ENCODE peak calls at places on chromosomes 13 and 19, in ten cellular contexts. P is psoas muscle, Z is Caco-2, D is SK-N-SH, V is tibial nerve, R is pancreas, K is HCT116, Y is left ventricle myocardium inferior, I is kidney, J is IMR-90. O is an unnamed sample. For H3K9me3, the result is how much of the 10 kb centered on the place peaks cover.

GRCh38 chr13:104832265-104832664 is 1703.2 kb downstream of the EFNB2 start:
- DNase-seq in P (no peak), Z (no peak), D (no peak), V (no peak), R (no peak), K (no peak), Y (no peak), I (no peak), J (no peak), O (no peak)

GRCh38 chr19:9586764-9587163 is 2.5 kb upstream of the ZNF121 start:
- DNase-seq in P (no peak), Z (peak), D (peak), V (peak), R (peak), K (peak), Y (peak), I (no peak), J (peak), O (peak)

GRCh38 chr13:75495938-75496337 is 14.0 kb upstream of the TBC1D4 start:
- DNase-seq in P (no peak), Z (no peak), D (no peak), V (no peak), R (no peak), K (no peak), Y (no peak), I (no peak), J (peak), O (no peak)

GRCh38 chr19:48635263-48635965 is 1.8 kb downstream of the DBP start:
- DNase-seq in P (peak), Z (peak), D (peak), V (peak), R (peak), K (no peak), Y (peak), I (peak), J (no peak), O (peak)

GRCh38 chr13:79401259-79402071 is 4.6 kb downstream of the RBM26 start:
- DNase-seq in P (no peak), Z (no peak), D (no peak), V (no peak), R (no peak), K (no peak), Y (no peak), I (no peak), J (no peak), O (no peak)

GRCh38 chr13:90445179-90445578 is 902.3 kb upstream of the MIR17HG start:
- DNase-seq in P (no peak), Z (peak), D (no peak), V (no peak), R (no peak), K (peak), Y (no peak), I (no peak), J (peak), O (peak)

GRCh38 chr13:27857271-27857670 is 62.5 kb upstream of the PDX1 start:
- DNase-seq in P (no peak), Z (no peak), D (no peak), V (no peak), R (no peak), K (no peak), Y (no peak), I (no peak), J (no peak), O (no peak)

GRCh38 chr13:26651234-26651633 is 93.8 kb downstream of the WASF3 start:
- DNase-seq in P (no peak), Z (no peak), D (no peak), V (no peak), R (no peak), K (no peak), Y (no peak), I (no peak), J (no peak), O (no peak)

GRCh38 chr19:16040642-16041041 is 35.7 kb upstream of the TPM4 start:
- DNase-seq in P (no peak), Z (no peak), D (no peak), V (no peak), R (no peak), K (no peak), Y (no peak), I (no peak), J (peak), O (no peak)

GRCh38 chr13:27133889-27134288 is 37.7 kb downstream of the USP12 start:
- DNase-seq in P (no peak), Z (no peak), D (no peak), V (no peak), R (no peak), K (no peak), Y (no peak), I (no peak), J (no peak), O (no peak)

GRCh38 chr19:16202320-16203255 is 4.9 kb downstream of the AP1M1 start:
- DNase-seq in P (no peak), Z (no peak), D (peak), V (no peak), R (no peak), K (no peak), Y (no peak), I (no peak), J (no peak), O (no peak)

GRCh38 chr19:18450934-18451836 is 13.3 kb upstream of the ISYNA1 start:
- DNase-seq in P (peak), Z (peak), D (peak), V (peak), R (peak), K (no peak), Y (peak), I (peak), J (peak), O (peak)

GRCh38 chr19:54203151-54203611 is 2.5 kb downstream of the RPS9 start:
- DNase-seq in P (no peak), Z (no peak), D (no peak), V (no peak), R (peak), K (no peak), Y (no peak), I (peak), J (peak), O (peak)

DNA sequence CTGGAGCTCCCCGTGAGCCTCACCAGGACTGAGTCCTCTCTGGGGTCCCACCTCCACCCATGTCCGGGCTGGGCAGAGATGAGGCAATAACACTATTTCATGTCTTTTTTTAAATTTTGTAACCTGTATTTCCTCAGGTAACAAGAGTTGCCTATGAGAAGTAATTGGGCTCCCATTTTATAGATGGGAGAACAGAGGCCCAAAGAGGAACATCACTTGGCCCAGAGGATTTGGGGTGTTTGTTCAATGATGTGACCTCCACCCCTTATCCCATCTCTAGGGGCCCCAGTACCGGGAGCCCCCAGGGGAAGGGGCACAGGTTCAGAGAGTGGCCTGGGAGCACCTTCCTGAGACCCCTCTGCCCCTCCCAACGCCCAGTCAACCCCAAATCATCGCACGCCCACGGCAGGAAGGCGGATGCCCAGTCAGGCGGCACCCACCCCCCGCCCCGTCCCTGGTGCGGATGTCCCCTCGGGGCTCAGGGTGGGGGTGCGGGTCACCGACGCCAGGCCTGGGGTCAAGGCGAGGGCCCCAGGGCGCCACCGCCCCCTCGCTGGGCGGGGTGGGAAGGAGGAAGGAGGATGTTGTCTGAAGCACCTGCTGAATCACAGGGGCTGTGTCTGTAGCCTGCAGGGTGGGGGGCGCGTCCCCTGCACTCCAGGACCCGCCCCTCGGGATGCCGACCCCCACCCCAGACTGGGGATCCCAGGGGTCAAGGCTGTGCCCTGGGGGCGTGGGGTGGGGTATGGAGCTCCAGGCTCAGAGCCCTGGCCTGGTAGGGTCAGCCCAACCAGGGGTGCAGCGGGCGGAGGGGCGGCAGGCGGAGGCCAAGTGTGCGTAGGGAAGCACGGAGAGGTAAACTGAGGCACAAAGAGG is 9.0 kb upstream of the CIRBP start:
- DNase-seq in P (no peak), Z (peak), D (no peak), V (no peak), R (peak), K (no peak), Y (no peak), I (no peak), J (no peak), O (peak)
- H3K4me3 ChIP-seq in P (peak), Z (peak), D (peak), V (peak), R (no peak), K (peak), Y (peak), I (no peak), J (no peak), O (no peak)

DNA sequence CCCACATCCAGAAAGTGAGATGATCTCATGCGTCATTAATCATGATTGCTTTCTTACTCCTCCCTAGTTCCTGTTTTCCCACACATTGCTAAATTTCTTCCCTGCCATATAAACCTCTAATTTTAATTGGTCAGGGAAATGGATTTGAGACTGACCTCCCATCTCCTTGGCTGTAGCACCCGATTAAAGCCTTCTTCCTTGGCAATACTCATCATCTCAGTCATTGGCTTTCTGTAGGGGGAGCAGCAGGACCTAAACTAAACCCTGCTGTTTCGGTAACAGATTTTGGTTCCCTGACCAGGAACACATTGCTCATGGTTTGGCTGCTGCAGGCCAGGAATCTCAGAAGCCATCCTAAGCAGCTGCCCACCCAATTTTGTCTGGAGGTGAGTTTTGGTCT is 61.7 kb downstream of the SPRYD7 start:
- DNase-seq in P (no peak), Z (no peak), D (no peak), V (no peak), R (no peak), K (no peak), Y (no peak), I (no peak), J (no peak), O (no peak)
- H3K9me3 ChIP-seq in P (under half), Z (half or more), D (under half), V (under half), R (under half), K (under half), Y (under half), I (under half), J (under half), O (under half)

GRCh38 chr13:51588406-51588949 is 4.2 kb downstream of the WDFY2 start:
- DNase-seq in P (no peak), Z (no peak), D (no peak), V (no peak), R (no peak), K (no peak), Y (no peak), I (no peak), J (no peak), O (no peak)
- H3K4me3 ChIP-seq in P (no peak), Z (no peak), D (no peak), V (no peak), R (no peak), K (no peak), Y (no peak), I (no peak), J (no peak), O (no peak)

DNA sequence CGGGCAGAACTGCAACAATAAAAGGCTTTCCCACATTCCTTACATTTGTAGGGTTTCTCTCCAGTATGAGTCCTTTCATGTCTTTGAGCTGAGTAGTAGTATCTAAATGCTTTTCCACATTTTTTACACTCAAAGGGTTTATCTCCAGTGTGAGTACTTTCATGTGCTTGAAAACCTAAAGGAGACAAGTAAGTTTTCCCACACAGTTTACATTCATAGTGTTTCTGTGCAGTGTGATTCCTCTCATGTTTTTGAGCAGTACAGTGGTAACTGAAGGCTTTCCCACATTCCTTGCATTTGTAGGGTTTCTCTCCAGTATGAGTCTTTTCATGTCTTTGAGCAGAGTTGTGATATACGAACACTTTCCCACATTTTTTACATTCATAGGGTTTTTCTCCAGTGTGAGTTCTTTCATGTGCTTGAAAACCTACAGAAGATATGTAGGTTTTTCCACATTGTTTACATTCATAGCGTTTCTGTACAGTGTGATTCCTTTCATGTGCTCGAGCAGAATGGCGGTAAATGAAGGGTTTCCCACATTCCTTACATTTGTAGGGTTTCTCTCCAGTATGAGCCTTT is 47.0 kb downstream of the ZNF44 start:
- DNase-seq in P (no peak), Z (no peak), D (no peak), V (no peak), R (no peak), K (no peak), Y (no peak), I (no peak), J (no peak), O (no peak)
- H3K9me3 ChIP-seq in P (half or more), Z (under half), D (under half), V (half or more), R (under half), K (under half), Y (half or more), I (under half), J (under half), O (half or more)

GRCh38 chr13:30802501-30802900 is 67.2 kb downstream of the ALOX5AP start:
- DNase-seq in P (no peak), Z (no peak), D (no peak), V (no peak), R (no peak), K (no peak), Y (no peak), I (no peak), J (no peak), O (no peak)
- H3K4me3 ChIP-seq in P (peak), Z (no peak), D (no peak), V (no peak), R (no peak), K (no peak), Y (peak), I (no peak), J (no peak), O (no peak)

DNA sequence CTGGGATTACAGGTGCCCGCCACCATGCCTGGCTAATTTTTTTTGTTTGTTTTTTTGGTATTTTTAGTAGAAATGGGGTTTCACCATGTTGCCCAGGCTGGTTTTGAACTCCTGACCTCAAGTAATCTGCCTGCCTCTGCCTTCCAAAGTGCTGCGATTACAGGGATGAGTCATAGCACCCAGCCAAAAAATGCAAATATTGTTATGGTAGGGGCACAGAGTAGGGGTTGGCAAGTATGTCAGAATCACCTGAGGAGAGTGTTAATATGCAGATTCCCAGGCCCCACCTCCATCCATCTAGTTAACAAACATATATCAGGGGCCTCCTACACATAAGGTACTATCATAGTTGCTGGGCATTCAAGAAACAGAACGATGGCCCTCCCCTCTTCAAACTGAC is 44.7 kb downstream of the VAV1 start:
- DNase-seq in P (no peak), Z (no peak), D (no peak), V (no peak), R (no peak), K (no peak), Y (no peak), I (no peak), J (no peak), O (no peak)
- H3K9me3 ChIP-seq in P (under half), Z (under half), D (under half), V (under half), R (under half), K (under half), Y (under half), I (under half), J (under half), O (under half)

DNA sequence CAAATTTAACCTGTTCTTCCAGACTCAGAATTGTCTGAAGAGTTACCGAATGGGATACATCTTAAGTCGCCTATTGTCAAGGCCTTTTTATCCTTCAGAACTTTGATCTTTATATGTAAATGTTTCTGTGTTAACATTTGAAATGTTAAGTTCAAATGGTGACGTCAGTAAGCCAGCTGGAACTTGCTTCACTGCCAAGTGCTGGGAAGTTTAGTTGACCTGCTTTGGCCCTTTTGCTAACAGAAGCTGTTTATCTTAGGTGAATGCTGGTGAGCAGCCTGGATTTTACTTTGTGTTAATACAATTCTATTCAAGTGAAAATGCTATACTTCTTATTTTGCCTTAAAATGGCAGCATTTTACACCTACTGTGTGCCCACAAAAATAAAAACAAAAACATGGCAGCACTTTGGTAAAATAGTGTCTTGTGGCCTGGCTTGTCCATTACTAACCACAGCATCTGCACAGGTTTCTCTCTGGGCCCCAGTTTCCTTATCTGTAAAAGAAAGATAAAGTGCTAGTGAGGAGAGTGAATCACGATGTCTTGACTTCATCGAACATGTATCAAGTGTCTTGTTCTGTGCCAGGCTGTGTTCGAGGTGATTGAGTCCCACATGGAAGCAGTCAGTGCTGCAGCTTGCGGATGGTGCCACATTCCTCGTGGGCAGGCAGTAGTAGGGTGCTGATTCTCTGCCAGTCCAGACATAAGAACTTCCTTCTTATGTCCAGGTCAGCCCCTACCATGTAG is 2.2 kb downstream of the NAXD start:
- DNase-seq in P (no peak), Z (no peak), D (no peak), V (peak), R (peak), K (no peak), Y (no peak), I (no peak), J (peak), O (peak)
- H3K4me3 ChIP-seq in P (peak), Z (peak), D (no peak), V (no peak), R (no peak), K (no peak), Y (peak), I (peak), J (no peak), O (peak)

GRCh38 chr19:27920774-27921173 is 1292.2 kb downstream of the UQCRFS1 start:
- DNase-seq in P (no peak), Z (no peak), D (no peak), V (no peak), R (no peak), K (no peak), Y (no peak), I (no peak), J (no peak), O (no peak)

GRCh38 chr19:27925202-27925601 is 1287.7 kb downstream of the UQCRFS1 start:
- DNase-seq in P (no peak), Z (no peak), D (no peak), V (no peak), R (no peak), K (no peak), Y (no peak), I (no peak), J (no peak), O (no peak)

GRCh38 chr19:27918818-27919217 is 1294.1 kb downstream of the UQCRFS1 start:
- DNase-seq in P (no peak), Z (no peak), D (no peak), V (no peak), R (no peak), K (no peak), Y (no peak), I (no peak), J (no peak), O (no peak)

DNA sequence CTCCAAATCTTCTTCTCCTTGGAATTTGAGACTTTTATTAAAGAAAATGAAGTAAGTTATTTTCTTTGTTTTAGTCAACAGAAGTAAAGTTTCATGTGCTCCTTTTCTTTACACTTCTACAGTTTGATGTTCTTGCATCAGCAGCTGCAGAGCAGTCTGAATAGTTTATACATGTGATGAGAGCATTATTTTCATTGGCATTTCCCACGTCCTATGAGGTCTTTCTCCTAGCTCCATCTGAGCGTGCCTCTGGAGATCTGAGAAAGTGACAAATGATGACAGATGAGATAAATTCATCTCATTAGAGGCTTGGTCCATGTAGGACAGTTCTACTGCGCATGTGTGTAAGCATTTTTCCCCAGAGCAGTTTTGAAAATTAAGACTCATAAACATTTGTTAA is 1290.0 kb downstream of the UQCRFS1 start:
- DNase-seq in P (no peak), Z (no peak), D (no peak), V (no peak), R (no peak), K (no peak), Y (no peak), I (no peak), J (no peak), O (no peak)
- H3K9me3 ChIP-seq in P (under half), Z (under half), D (under half), V (under half), R (under half), K (under half), Y (under half), I (under half), J (under half), O (under half)

DNA sequence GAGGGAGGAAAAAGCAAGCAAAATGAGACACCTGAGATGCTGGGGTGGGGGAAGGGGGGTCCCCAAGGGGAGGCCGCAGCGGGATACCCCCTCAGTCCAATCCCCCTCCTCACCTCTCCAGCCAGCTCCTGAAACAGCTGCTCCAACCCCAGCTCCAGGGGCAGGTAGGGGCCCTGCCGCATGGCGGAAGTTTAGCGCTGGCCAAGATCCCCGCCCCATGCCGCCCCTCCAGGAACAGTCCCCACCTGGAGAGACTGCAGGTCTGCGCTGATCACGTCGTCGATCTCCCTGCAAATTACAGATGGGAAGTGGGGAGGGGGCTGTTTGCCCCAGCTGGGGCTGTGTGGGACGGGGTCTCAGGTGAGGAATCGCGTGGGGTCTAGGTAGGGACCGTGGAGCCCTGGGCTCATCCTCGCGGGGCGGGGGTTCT is 9.0 kb downstream of the CAPN12 start:
- DNase-seq in P (peak), Z (peak), D (peak), V (no peak), R (peak), K (no peak), Y (no peak), I (peak), J (no peak), O (no peak)
- H3K4me3 ChIP-seq in P (no peak), Z (no peak), D (no peak), V (no peak), R (no peak), K (peak), Y (no peak), I (no peak), J (no peak), O (no peak)